ENCODE peak calls at places on chromosomes 6 and 20, in four cellular contexts. One of them, this sample, is unnamed.
A peak's percentile ranks its signal among the peaks of the same experiment; 100 is the strongest.

GRCh38 chr20:63381781-63382431 is 20.8 kb upstream of the CHRNA4 start:
- DNase-seq in right lobe of liver: no peak
- DNase-seq in NCI-H510A treated with DMSO at 0.1 percent for 48 hours: no peak
- DNase-seq in GM04504: no peak
- DNase-seq in this sample: peak; percentile 74

GRCh38 chr6:154632121-154632520 is 101.1 kb upstream of the SCAF8 start:
- DNase-seq in right lobe of liver: no peak
- DNase-seq in NCI-H510A treated with DMSO at 0.1 percent for 48 hours: no peak
- DNase-seq in GM04504: no peak
- DNase-seq in this sample: no peak

GRCh38 chr6:36826520-36827227 is 12.6 kb downstream of the CPNE5 start:
- DNase-seq in right lobe of liver: no peak
- DNase-seq in NCI-H510A treated with DMSO at 0.1 percent for 48 hours: no peak
- DNase-seq in GM04504: no peak
- DNase-seq in this sample: no peak

GRCh38 chr6:134254118-134254517 is 63.8 kb downstream of the SGK1 start:
- DNase-seq in right lobe of liver: no peak
- DNase-seq in NCI-H510A treated with DMSO at 0.1 percent for 48 hours: no peak
- DNase-seq in GM04504: no peak
- DNase-seq in this sample: no peak

GRCh38 chr20:59032713-59033059 is 551 bp upstream of the ATP5F1E start:
- DNase-seq in right lobe of liver: no peak
- DNase-seq in NCI-H510A treated with DMSO at 0.1 percent for 48 hours: peak; percentile 56
- DNase-seq in GM04504: no peak
- DNase-seq in this sample: no peak

GRCh38 chr6:3406928-3407809 is 49.7 kb downstream of the SLC22A23 start:
- DNase-seq in right lobe of liver: no peak
- DNase-seq in NCI-H510A treated with DMSO at 0.1 percent for 48 hours: no peak
- DNase-seq in GM04504: no peak
- DNase-seq in this sample: no peak

GRCh38 chr6:31572041-31572911 is at the start of gene LTA:
- DNase-seq in right lobe of liver: peak; percentile 55
- DNase-seq in NCI-H510A treated with DMSO at 0.1 percent for 48 hours: no peak
- DNase-seq in GM04504: no peak
- DNase-seq in this sample: peak; percentile 57

GRCh38 chr6:88891135-88891845 is 72.1 kb downstream of the RNGTT start:
- DNase-seq in right lobe of liver: no peak
- DNase-seq in NCI-H510A treated with DMSO at 0.1 percent for 48 hours: no peak
- DNase-seq in GM04504: no peak
- DNase-seq in this sample: no peak

GRCh38 chr6:31713991-31714684 is 1.0 kb upstream of the LY6G6D start:
- DNase-seq in right lobe of liver: no peak
- DNase-seq in NCI-H510A treated with DMSO at 0.1 percent for 48 hours: no peak
- DNase-seq in GM04504: no peak
- DNase-seq in this sample: no peak

GRCh38 chr20:35303735-35304431 is 11.7 kb upstream of the FAM83C start:
- DNase-seq in right lobe of liver: peak; percentile 70
- DNase-seq in NCI-H510A treated with DMSO at 0.1 percent for 48 hours: peak; percentile 90
- DNase-seq in GM04504: no peak
- DNase-seq in this sample: peak; percentile 74

GRCh38 chr6:166023273-166023989 is 144.2 kb downstream of the TBXT start:
- DNase-seq in right lobe of liver: no peak
- DNase-seq in NCI-H510A treated with DMSO at 0.1 percent for 48 hours: no peak
- DNase-seq in GM04504: no peak
- DNase-seq in this sample: no peak

GRCh38 chr6:32764050-32764449 is 718 bp upstream of the HLA-DQB2 start:
- DNase-seq in right lobe of liver: no peak
- DNase-seq in NCI-H510A treated with DMSO at 0.1 percent for 48 hours: no peak
- DNase-seq in GM04504: no peak
- DNase-seq in this sample: no peak

GRCh38 chr6:147043994-147044477 is 160.2 kb upstream of the STXBP5 start:
- DNase-seq in right lobe of liver: no peak
- DNase-seq in NCI-H510A treated with DMSO at 0.1 percent for 48 hours: no peak
- DNase-seq in GM04504: no peak
- DNase-seq in this sample: no peak

GRCh38 chr20:34511891-34512265 is 4.3 kb upstream of the DYNLRB1 start:
- DNase-seq in right lobe of liver: no peak
- DNase-seq in NCI-H510A treated with DMSO at 0.1 percent for 48 hours: no peak
- DNase-seq in GM04504: no peak
- DNase-seq in this sample: no peak

GRCh38 chr6:148890091-148890490 is 143.3 kb downstream of the UST start:
- DNase-seq in right lobe of liver: no peak
- DNase-seq in NCI-H510A treated with DMSO at 0.1 percent for 48 hours: no peak
- DNase-seq in GM04504: no peak
- DNase-seq in this sample: no peak

GRCh38 chr6:89562114-89562815 is 76.3 kb downstream of the LYRM2 start:
- DNase-seq in right lobe of liver: no peak
- DNase-seq in NCI-H510A treated with DMSO at 0.1 percent for 48 hours: no peak
- DNase-seq in GM04504: no peak
- DNase-seq in this sample: no peak

GRCh38 chr20:4150095-4150492 is 134.7 kb upstream of the RNF24 start:
- DNase-seq in right lobe of liver: no peak
- DNase-seq in NCI-H510A treated with DMSO at 0.1 percent for 48 hours: no peak
- DNase-seq in GM04504: no peak
- DNase-seq in this sample: no peak

GRCh38 chr20:61640171-61640570 is 388.1 kb downstream of the CDH4 start:
- DNase-seq in right lobe of liver: peak; percentile 28
- DNase-seq in NCI-H510A treated with DMSO at 0.1 percent for 48 hours: no peak
- DNase-seq in GM04504: peak; percentile 65
- DNase-seq in this sample: no peak

GRCh38 chr20:59182401-59183044 is 18.9 kb downstream of the ZNF831 start:
- DNase-seq in right lobe of liver: no peak
- DNase-seq in NCI-H510A treated with DMSO at 0.1 percent for 48 hours: no peak
- DNase-seq in GM04504: no peak
- DNase-seq in this sample: no peak

GRCh38 chr6:158069800-158070195 is 88.1 kb downstream of the SYNJ2 start:
- DNase-seq in right lobe of liver: no peak
- DNase-seq in NCI-H510A treated with DMSO at 0.1 percent for 48 hours: no peak
- DNase-seq in GM04504: no peak
- DNase-seq in this sample: no peak

GRCh38 chr6:113211185-113211584 is 646.0 kb upstream of the MARCKS start:
- DNase-seq in right lobe of liver: no peak
- DNase-seq in NCI-H510A treated with DMSO at 0.1 percent for 48 hours: no peak
- DNase-seq in GM04504: no peak
- DNase-seq in this sample: no peak

GRCh38 chr6:157620905-157621304 is 202.1 kb upstream of the SNX9 start:
- DNase-seq in right lobe of liver: no peak
- DNase-seq in NCI-H510A treated with DMSO at 0.1 percent for 48 hours: no peak
- DNase-seq in GM04504: no peak
- DNase-seq in this sample: no peak

GRCh38 chr6:28922004-28922840 is 1.6 kb downstream of the TRIM27 start:
- DNase-seq in right lobe of liver: no peak
- DNase-seq in NCI-H510A treated with DMSO at 0.1 percent for 48 hours: no peak
- DNase-seq in GM04504: no peak
- DNase-seq in this sample: peak; percentile 57

GRCh38 chr6:18312368-18312767 is 48.0 kb upstream of the DEK start:
- DNase-seq in right lobe of liver: no peak
- DNase-seq in NCI-H510A treated with DMSO at 0.1 percent for 48 hours: no peak
- DNase-seq in GM04504: no peak
- DNase-seq in this sample: no peak

GRCh38 chr6:163263196-163263595 is 151.3 kb upstream of the QKI start:
- DNase-seq in right lobe of liver: no peak
- DNase-seq in NCI-H510A treated with DMSO at 0.1 percent for 48 hours: no peak
- DNase-seq in GM04504: no peak
- DNase-seq in this sample: no peak

GRCh38 chr20:36149469-36149868 is 5.1 kb upstream of the EPB41L1 start:
- DNase-seq in right lobe of liver: peak; percentile 93
- DNase-seq in NCI-H510A treated with DMSO at 0.1 percent for 48 hours: no peak
- DNase-seq in GM04504: no peak
- DNase-seq in this sample: no peak

GRCh38 chr6:40852667-40853383 is 186.2 kb downstream of the UNC5CL start:
- DNase-seq in right lobe of liver: no peak
- DNase-seq in NCI-H510A treated with DMSO at 0.1 percent for 48 hours: no peak
- DNase-seq in GM04504: peak; percentile 11
- DNase-seq in this sample: no peak